ENCODE peak calls at places on chromosomes 13 and 19, in nine cellular contexts. V is stimulated activated CD4-positive, alpha-beta T cell treated with anti-CD3 and anti-CD28 coated beads, TNF-alpha, amount 100 ng/mL, for 48 hours; E is NCI-H1092 treated with DMSO at 0.1 percent for 48 hours; Q is CD8-positive, alpha-beta memory T cell; K is omental fat pad; U is sigmoid colon; C is NCI-H524 treated with DMSO at 0.1 percent for 48 hours; Y is fibroblast of lung; N is astrocyte of the cerebellum. X is an unnamed sample.

GRCh38 chr13:71865858-71866172 is 1.2 kb downstream of the DACH1 start:
- DNase-seq in Y (peak), V (no peak), E (peak), N (no peak), U (peak), Q (no peak), K (no peak), C (no peak), X (peak)

GRCh38 chr13:97067342-97067895 is 73.1 kb upstream of the OXGR1 start:
- DNase-seq in Q (no peak), N (no peak), V (no peak), E (peak), U (no peak), K (no peak), Y (peak), C (no peak), X (no peak)

GRCh38 chr13:94280357-94280756 is 199.1 kb downstream of the DCT start:
- DNase-seq in E (no peak), Y (peak), K (no peak), V (no peak), Q (no peak), C (no peak), U (no peak), N (no peak), X (no peak)

GRCh38 chr13:30873519-30873918 is 32.6 kb upstream of the MEDAG start:
- DNase-seq in C (no peak), V (no peak), U (no peak), E (no peak), K (no peak), Y (peak), Q (no peak), N (no peak), X (no peak)

GRCh38 chr19:55088543-55089265 is 13.0 kb downstream of the EPS8L1 start:
- DNase-seq in C (no peak), Q (peak), V (peak), E (no peak), K (peak), U (peak), Y (peak), N (peak), X (peak)

GRCh38 chr19:58196911-58197616 is 14.2 kb downstream of the ZNF274 start:
- DNase-seq in E (no peak), U (no peak), V (no peak), Q (no peak), K (no peak), C (no peak), Y (peak), N (no peak), X (no peak)

GRCh38 chr19:18160792-18161690 is 8.1 kb downstream of the PIK3R2 start:
- DNase-seq in Y (peak), Q (peak), V (peak), K (peak), U (peak), C (no peak), E (peak), N (no peak), X (no peak)

GRCh38 chr13:88000239-88000638 is 329.1 kb downstream of the SLITRK5 start:
- DNase-seq in Y (peak), E (no peak), C (no peak), N (no peak), Q (no peak), U (no peak), K (no peak), V (no peak), X (no peak)

GRCh38 chr19:18514800-18515682 is 6.8 kb downstream of the ELL start:
- DNase-seq in Q (peak), U (peak), E (peak), Y (no peak), K (peak), V (no peak), C (no peak), N (no peak), X (peak)

GRCh38 chr19:55688422-55689218 is 13.6 kb downstream of the EPN1 start:
- DNase-seq in Y (no peak), Q (no peak), E (no peak), K (no peak), U (peak), C (no peak), N (no peak), V (no peak), X (no peak)

GRCh38 chr19:1407662-1408299 is 395 bp downstream of the DAZAP1 start:
- DNase-seq in E (peak), Y (no peak), U (peak), V (no peak), C (no peak), K (no peak), Q (peak), N (no peak), X (no peak)

GRCh38 chr13:21670006-21670882 is 629 bp upstream of the FGF9 start:
- DNase-seq in K (no peak), V (no peak), C (no peak), U (peak), N (no peak), Q (peak), Y (peak), E (peak), X (peak)

GRCh38 chr13:38147050-38147449 is 202.6 kb upstream of the UFM1 start:
- DNase-seq in Y (no peak), E (no peak), C (no peak), U (no peak), Q (no peak), N (no peak), K (no peak), V (no peak), X (no peak)

GRCh38 chr19:50162988-50163387 is at the start of gene IZUMO2:
- DNase-seq in Q (no peak), E (no peak), U (no peak), C (no peak), Y (no peak), V (no peak), N (no peak), K (no peak), X (no peak)

GRCh38 chr19:33344611-33345010 is 28.9 kb upstream of the CEBPG start:
- DNase-seq in N (no peak), C (no peak), K (no peak), Y (no peak), U (no peak), E (no peak), Q (no peak), V (no peak), X (no peak)

GRCh38 chr13:44653261-44653660 is 77.1 kb upstream of the TSC22D1 start:
- DNase-seq in C (no peak), Q (no peak), U (no peak), E (no peak), V (no peak), K (no peak), N (no peak), Y (peak), X (no peak)

GRCh38 chr13:43693639-43694038 is 93.1 kb downstream of the ENOX1 start:
- DNase-seq in E (no peak), Y (no peak), C (no peak), N (no peak), U (no peak), Q (no peak), K (no peak), V (no peak), X (no peak)

GRCh38 chr13:97875218-97875617 is 78.3 kb upstream of the IPO5 start:
- DNase-seq in C (no peak), Q (no peak), V (no peak), E (no peak), U (no peak), N (no peak), K (no peak), Y (no peak), X (no peak)

GRCh38 chr19:2084993-2085720 is 11.0 kb downstream of the MOB3A start:
- DNase-seq in K (no peak), N (no peak), V (peak), C (no peak), E (no peak), Y (peak), U (peak), Q (peak), X (peak)

GRCh38 chr13:75666646-75667351 is 30.7 kb downstream of the LMO7 start:
- DNase-seq in V (no peak), K (no peak), U (no peak), C (no peak), N (no peak), E (no peak), Y (peak), Q (no peak), X (no peak)

GRCh38 chr19:31314849-31315620 is 34.2 kb downstream of the TSHZ3 start:
- DNase-seq in N (no peak), Y (no peak), C (no peak), E (no peak), K (no peak), Q (no peak), U (peak), V (no peak), X (no peak)

GRCh38 chr13:99322297-99323103 is 15.3 kb upstream of the GPR183 start:
- DNase-seq in U (no peak), N (peak), V (peak), Y (peak), Q (no peak), E (no peak), K (no peak), C (no peak), X (no peak)

GRCh38 chr13:112330066-112330465 is 46.1 kb upstream of the SPACA7 start:
- DNase-seq in C (no peak), Y (no peak), U (no peak), Q (no peak), E (no peak), V (no peak), K (no peak), N (no peak), X (no peak)

GRCh38 chr19:32642771-32643170 is 32.2 kb downstream of the ANKRD27 start:
- DNase-seq in U (no peak), V (peak), Q (peak), C (no peak), N (no peak), E (no peak), Y (no peak), K (no peak), X (no peak)

GRCh38 chr19:10013316-10013715 is at the start of gene RDH8:
- DNase-seq in V (no peak), Y (no peak), Q (no peak), N (no peak), C (no peak), U (no peak), K (no peak), E (no peak), X (no peak)

GRCh38 chr13:47904239-47904638 is 96.8 kb downstream of the SUCLA2 start:
- DNase-seq in Y (no peak), C (no peak), V (no peak), U (no peak), E (no peak), N (no peak), K (no peak), Q (no peak), X (no peak)

GRCh38 chr19:1715540-1715939 is 37.8 kb upstream of the ONECUT3 start:
- DNase-seq in N (no peak), Y (no peak), V (no peak), C (no peak), E (no peak), U (no peak), K (no peak), Q (no peak), X (no peak)

GRCh38 chr19:30228113-30228725 is 144.0 kb upstream of the ZNF536 start:
- DNase-seq in U (peak), K (no peak), V (no peak), E (no peak), Y (no peak), N (no peak), Q (no peak), C (no peak), X (no peak)

GRCh38 chr13:26568132-26568815 is 10.8 kb downstream of the WASF3 start:
- DNase-seq in Y (no peak), V (no peak), C (no peak), K (no peak), N (no peak), Q (no peak), U (no peak), E (no peak), X (no peak)

GRCh38 chr13:76454991-76455390 is 431.2 kb downstream of the KCTD12 start:
- DNase-seq in C (no peak), K (no peak), Y (peak), V (no peak), N (no peak), E (no peak), U (no peak), Q (no peak), X (no peak)

X was measured in heart right ventricle.